ENCODE peak calls at places on chromosomes 16 and 17, in four cellular contexts. M, V, W and D are unnamed samples.

GRCh38 chr16:12532871-12533610 is 270.6 kb downstream of the CPPED1 start:
- DNase-seq in M (no peak), V (no peak), W (no peak), D (no peak)

GRCh38 chr17:39212200-39212810 is 12.2 kb downstream of the RPL19 start:
- DNase-seq in M (no peak), V (no peak), W (no peak), D (no peak)

GRCh38 chr17:82551779-82552457 is 32.4 kb downstream of the FOXK2 start:
- DNase-seq in M (peak; percentile 65), V (no peak), W (peak; percentile 84), D (peak; percentile 73)

GRCh38 chr16:79497951-79498350 is 102.6 kb downstream of the MAF start:
- DNase-seq in M (no peak), V (no peak), W (no peak), D (no peak)

GRCh38 chr16:88068476-88069396 is 117.5 kb downstream of the BANP start:
- DNase-seq in M (no peak), V (no peak), W (no peak), D (no peak)

GRCh38 chr16:85421338-85422123 is 191.6 kb upstream of the GSE1 start:
- DNase-seq in M (no peak), V (no peak), W (no peak), D (no peak)

GRCh38 chr16:49795513-49795912 is 60.4 kb downstream of the ZNF423 start:
- DNase-seq in M (no peak), V (no peak), W (no peak), D (no peak)

GRCh38 chr17:77563439-77564102 is 394.9 kb upstream of the TNRC6C start:
- DNase-seq in M (no peak), V (no peak), W (no peak), D (no peak)

GRCh38 chr17:63519116-63519881 is 3.9 kb upstream of the KCNH6 start:
- DNase-seq in M (no peak), V (no peak), W (no peak), D (no peak)

GRCh38 chr17:63523256-63523869 is at the start of gene KCNH6:
- DNase-seq in M (no peak), V (no peak), W (no peak), D (no peak)

GRCh38 chr17:63517825-63518534 is 5.2 kb upstream of the KCNH6 start:
- DNase-seq in M (no peak), V (no peak), W (no peak), D (no peak)

GRCh38 chr17:63516910-63517824 is 6.0 kb upstream of the KCNH6 start:
- DNase-seq in M (peak; percentile 29), V (peak; percentile 19), W (no peak), D (no peak)

GRCh38 chr17:63519972-63520882 is 2.9 kb upstream of the KCNH6 start:
- DNase-seq in M (peak; percentile 96), V (no peak), W (no peak), D (no peak)
- TF ChIP-seq FOXK2 in M (no peak), V (no peak), W (no peak), D (no peak)

GRCh38 chr16:47713225-47713595 is 252.1 kb downstream of the PHKB start:
- DNase-seq in M (peak; percentile 37), V (no peak), W (peak; percentile 14), D (no peak)
- TF ChIP-seq BHLHE40 in M (no peak), V (no peak), W (no peak), D (no peak)

GRCh38 chr17:50495918-50496317 is 12.3 kb upstream of the MYCBPAP start:
- DNase-seq in M (no peak), V (no peak), W (no peak), D (no peak)
- TF ChIP-seq FOXK2 in M (no peak), V (no peak), W (no peak), D (no peak)

GRCh38 chr16:73878616-73879015 is 418.0 kb upstream of the PSMD7 start:
- DNase-seq in M (peak; percentile 58), V (peak; percentile 3), W (peak; percentile 26), D (peak; percentile 49)
- TF ChIP-seq BHLHE40 in M (no peak), V (no peak), W (no peak), D (no peak)

GRCh38 chr16:82864332-82865040 is 237.7 kb downstream of the CDH13 start:
- DNase-seq in M (no peak), V (no peak), W (no peak), D (no peak)

GRCh38 chr16:82865412-82865811 is 238.6 kb downstream of the CDH13 start:
- DNase-seq in M (no peak), V (no peak), W (no peak), D (no peak)

GRCh38 chr16:82862057-82862456 is 235.3 kb downstream of the CDH13 start:
- DNase-seq in M (no peak), V (no peak), W (no peak), D (no peak)

GRCh38 chr16:82867425-82867824 is 240.7 kb downstream of the CDH13 start:
- DNase-seq in M (no peak), V (no peak), W (no peak), D (no peak)
- TF ChIP-seq FOXK2 in M (no peak), V (no peak), W (no peak), D (no peak)